ENCODE peak calls at places on chromosome 17, in ten cellular contexts. D, C, W, B, S, Y, N, G, Q and X are unnamed samples.
A peak's percentile ranks its signal among the peaks of the same experiment; 100 is the strongest.

GRCh38 chr17:33511670-33512069 is 218.6 kb upstream of the ASIC2 start:
- DNase-seq in D (no peak), C (no peak), W (no peak), B (no peak), S (no peak), Y (no peak), N (no peak), G (no peak), Q (no peak), X (no peak)

GRCh38 chr17:34117811-34118210 is 137.3 kb upstream of the CCL2 start:
- DNase-seq in D (no peak), C (peak; percentile 66), W (no peak), B (no peak), S (no peak), Y (no peak), N (no peak), G (no peak), Q (no peak), X (no peak)

GRCh38 chr17:64358261-64358788 is 32.3 kb downstream of the PECAM1 start:
- DNase-seq in D (peak; percentile 51), C (no peak), W (no peak), B (no peak), S (no peak), Y (no peak), N (no peak), G (no peak), Q (no peak), X (no peak)

GRCh38 chr17:32197987-32198386 is 55.7 kb downstream of the RHOT1 start:
- DNase-seq in D (no peak), C (no peak), W (no peak), B (no peak), S (no peak), Y (no peak), N (no peak), G (no peak), Q (no peak), X (no peak)

GRCh38 chr17:34886831-34887230 is 74.4 kb downstream of the CCT6B start:
- DNase-seq in D (no peak), C (no peak), W (no peak), B (no peak), S (no peak), Y (no peak), N (no peak), G (no peak), Q (no peak), X (no peak)

GRCh38 chr17:80861360-80861861 is 130.2 kb upstream of the CHMP6 start:
- DNase-seq in D (no peak), C (no peak), W (no peak), B (no peak), S (no peak), Y (no peak), N (no peak), G (no peak), Q (no peak), X (no peak)

GRCh38 chr17:65366102-65366844 is 195.2 kb downstream of the AXIN2 start:
- DNase-seq in D (no peak), C (peak; percentile 64), W (no peak), B (peak; percentile 26), S (no peak), Y (no peak), N (no peak), G (no peak), Q (no peak), X (no peak)

GRCh38 chr17:77366206-77366557 is 225.4 kb downstream of the SEC14L1 start:
- DNase-seq in D (no peak), C (no peak), W (no peak), B (no peak), S (no peak), Y (no peak), N (no peak), G (peak; percentile 37), Q (no peak), X (no peak)

GRCh38 chr17:81601525-81602120 is 35.3 kb downstream of the NPLOC4 start:
- DNase-seq in D (peak; percentile 87), C (no peak), W (peak; percentile 77), B (no peak), S (peak; percentile 91), Y (peak; percentile 38), N (peak; percentile 41), G (peak; percentile 83), Q (no peak), X (peak; percentile 23)

GRCh38 chr17:71995570-71995969 is 125.2 kb upstream of the SOX9 start:
- DNase-seq in D (no peak), C (no peak), W (no peak), B (no peak), S (no peak), Y (no peak), N (no peak), G (no peak), Q (no peak), X (no peak)

GRCh38 chr17:3917391-3917931 is 1.2 kb upstream of the P2RX1 start:
- DNase-seq in D (peak; percentile 80), C (no peak), W (no peak), B (no peak), S (no peak), Y (peak; percentile 73), N (no peak), G (peak; percentile 65), Q (no peak), X (no peak)

GRCh38 chr17:6471531-6472465 is 27.5 kb downstream of the PIMREG start:
- DNase-seq in D (peak; percentile 76), C (no peak), W (no peak), B (no peak), S (peak; percentile 74), Y (no peak), N (peak; percentile 11), G (no peak), Q (peak; percentile 9), X (no peak)

GRCh38 chr17:80949451-80950421 is 41.9 kb upstream of the CHMP6 start:
- DNase-seq in D (no peak), C (no peak), W (no peak), B (no peak), S (no peak), Y (no peak), N (no peak), G (peak; percentile 84), Q (no peak), X (no peak)

GRCh38 chr17:44134752-44135568 is 6.8 kb upstream of the HROB start:
- DNase-seq in D (no peak), C (no peak), W (no peak), B (no peak), S (no peak), Y (no peak), N (no peak), G (no peak), Q (no peak), X (no peak)

GRCh38 chr17:76166168-76166567 is 25.1 kb upstream of the FOXJ1 start:
- DNase-seq in D (peak; percentile 5), C (no peak), W (no peak), B (no peak), S (peak; percentile 50), Y (no peak), N (peak; percentile 93), G (no peak), Q (no peak), X (no peak)

GRCh38 chr17:63039899-63040602 is 74.0 kb downstream of the TANC2 start:
- DNase-seq in D (peak; percentile 55), C (no peak), W (no peak), B (no peak), S (no peak), Y (no peak), N (no peak), G (no peak), Q (no peak), X (no peak)

GRCh38 chr17:68711858-68712257 is 110.7 kb upstream of the FAM20A start:
- DNase-seq in D (peak; percentile 89), C (peak; percentile 39), W (no peak), B (no peak), S (no peak), Y (no peak), N (no peak), G (no peak), Q (no peak), X (no peak)

GRCh38 chr17:37446027-37446426 is 39.3 kb downstream of the TADA2A start:
- DNase-seq in D (no peak), C (no peak), W (no peak), B (no peak), S (no peak), Y (no peak), N (no peak), G (no peak), Q (no peak), X (no peak)

GRCh38 chr17:40329981-40330794 is 21.2 kb downstream of the RARA start:
- DNase-seq in D (no peak), C (no peak), W (no peak), B (no peak), S (no peak), Y (peak; percentile 79), N (no peak), G (no peak), Q (no peak), X (peak; percentile 55)

GRCh38 chr17:48472485-48473281 is 42.7 kb upstream of the SKAP1 start:
- DNase-seq in D (peak; percentile 39), C (no peak), W (no peak), B (no peak), S (no peak), Y (no peak), N (no peak), G (no peak), Q (no peak), X (no peak)

GRCh38 chr17:46182961-46183360 is 10.3 kb downstream of the KANSL1 start:
- DNase-seq in D (no peak), C (no peak), W (no peak), B (no peak), S (no peak), Y (no peak), N (no peak), G (peak; percentile 35), Q (no peak), X (peak; percentile 75)

GRCh38 chr17:48215583-48216139 is 108.1 kb downstream of the SNX11 start:
- DNase-seq in D (peak; percentile 51), C (no peak), W (no peak), B (no peak), S (peak; percentile 82), Y (no peak), N (no peak), G (peak; percentile 62), Q (no peak), X (no peak)

GRCh38 chr17:48997103-48997826 is at the start of gene IGF2BP1:
- DNase-seq in D (peak; percentile 75), C (peak; percentile 68), W (no peak), B (no peak), S (peak; percentile 56), Y (no peak), N (no peak), G (peak; percentile 94), Q (no peak), X (no peak)

GRCh38 chr17:15262291-15263205 is 2.6 kb downstream of the PMP22 start:
- DNase-seq in D (peak; percentile 95), C (peak; percentile 98), W (no peak), B (no peak), S (peak; percentile 92), Y (peak; percentile 90), N (peak; percentile 81), G (peak; percentile 86), Q (no peak), X (no peak)

GRCh38 chr17:74244543-74244942 is 29.5 kb upstream of the DNAI2 start:
- DNase-seq in D (no peak), C (no peak), W (no peak), B (no peak), S (no peak), Y (no peak), N (peak; percentile 82), G (no peak), Q (no peak), X (no peak)

GRCh38 chr17:48441231-48441711 is 11.3 kb upstream of the SKAP1 start:
- DNase-seq in D (no peak), C (no peak), W (no peak), B (no peak), S (no peak), Y (no peak), N (no peak), G (no peak), Q (no peak), X (no peak)

GRCh38 chr17:49434821-49435581 is 20.3 kb upstream of the PHB1 start:
- DNase-seq in D (peak; percentile 60), C (no peak), W (peak; percentile 78), B (peak; percentile 6), S (peak; percentile 79), Y (peak; percentile 43), N (peak; percentile 54), G (peak; percentile 96), Q (no peak), X (no peak)

GRCh38 chr17:16100737-16101400 is 101.2 kb downstream of the TTC19 start:
- DNase-seq in D (peak; percentile 61), C (no peak), W (no peak), B (no peak), S (peak; percentile 74), Y (no peak), N (no peak), G (no peak), Q (no peak), X (peak; percentile 17)